ENCODE peak calls at places on chromosomes 11 and 22, in nine cellular contexts. X is ovary; O is BJ; J is neural progenitor cell; T is naive thymus-derived CD4-positive, alpha-beta T cell; D is mucosa of descending colon; E is PC-3; C is cardiac muscle cell; M is SJSA1. F is an unnamed sample.

GRCh38 chr11:130588471-130588870 is 140.0 kb downstream of the ADAMTS15 start:
- DNase-seq in J (no peak), C (no peak), T (no peak), X (no peak), O (no peak), M (no peak), D (no peak), E (peak; percentile 25), F (no peak)

GRCh38 chr22:27842994-27843431 is 41.5 kb upstream of the MN1 start:
- DNase-seq in O (peak; percentile 31), E (no peak), D (no peak), C (no peak), X (no peak), M (no peak), T (no peak), J (no peak), F (no peak)

GRCh38 chr22:37174964-37175363 is 13.1 kb downstream of the C1QTNF6 start:
- DNase-seq in X (no peak), D (no peak), O (no peak), J (no peak), T (no peak), M (no peak), C (no peak), E (no peak), F (no peak)

GRCh38 chr22:39301926-39302325 is 17.5 kb downstream of the RPL3 start:
- DNase-seq in E (no peak), X (no peak), D (no peak), C (no peak), O (no peak), M (no peak), J (no peak), T (no peak), F (peak; percentile 40)

GRCh38 chr11:70108250-70108649 is 30.1 kb downstream of the ANO1 start:
- DNase-seq in T (no peak), D (peak; percentile 17), O (peak; percentile 45), M (no peak), E (no peak), C (peak; percentile 7), J (no peak), X (no peak), F (no peak)

GRCh38 chr11:126149759-126150236 is 61.7 kb downstream of the RPUSD4 start:
- DNase-seq in X (no peak), C (peak; percentile 77), M (no peak), D (no peak), O (no peak), T (no peak), E (no peak), J (no peak), F (no peak)

GRCh38 chr22:47355776-47356432 is 593.5 kb downstream of the TBC1D22A start:
- DNase-seq in D (no peak), X (no peak), J (no peak), T (no peak), E (no peak), C (no peak), M (no peak), O (no peak), F (no peak)

GRCh38 chr22:36281726-36282077 is 28.8 kb downstream of the APOL1 start:
- DNase-seq in O (no peak), E (no peak), J (no peak), M (no peak), X (no peak), C (no peak), D (peak; percentile 33), T (no peak), F (no peak)

GRCh38 chr22:22955866-22956535 is 68.4 kb downstream of the IGLL5 start:
- DNase-seq in E (peak; percentile 68), O (no peak), X (peak; percentile 72), D (no peak), J (peak; percentile 85), C (peak; percentile 86), T (peak; percentile 56), M (peak; percentile 58), F (peak; percentile 50)

GRCh38 chr11:45774023-45774655 is 30.8 kb upstream of the SLC35C1 start:
- DNase-seq in J (no peak), C (no peak), M (no peak), T (no peak), D (no peak), X (no peak), O (no peak), E (no peak), F (no peak)

GRCh38 chr22:21726650-21727049 is 8.9 kb downstream of the YPEL1 start:
- DNase-seq in M (no peak), O (no peak), T (peak; percentile 36), X (no peak), J (peak; percentile 81), E (peak; percentile 59), D (no peak), C (no peak), F (peak; percentile 57)

GRCh38 chr11:81673001-81673400 is 1060.7 kb downstream of the FAM181B start:
- DNase-seq in O (no peak), D (no peak), M (no peak), E (no peak), J (no peak), T (no peak), C (peak; percentile 22), X (no peak), F (no peak)

GRCh38 chr11:105181521-105181920 is 42.0 kb upstream of the CARD18 start:
- DNase-seq in M (no peak), E (no peak), C (peak; percentile 77), O (no peak), D (no peak), T (no peak), X (no peak), J (no peak), F (no peak)

GRCh38 chr22:44587004-44587793 is 89.2 kb upstream of the RTL6 start:
- DNase-seq in D (peak; percentile 37), X (peak; percentile 25), T (no peak), E (peak; percentile 44), C (peak; percentile 23), J (peak; percentile 65), M (no peak), O (no peak), F (no peak)

DNA sequence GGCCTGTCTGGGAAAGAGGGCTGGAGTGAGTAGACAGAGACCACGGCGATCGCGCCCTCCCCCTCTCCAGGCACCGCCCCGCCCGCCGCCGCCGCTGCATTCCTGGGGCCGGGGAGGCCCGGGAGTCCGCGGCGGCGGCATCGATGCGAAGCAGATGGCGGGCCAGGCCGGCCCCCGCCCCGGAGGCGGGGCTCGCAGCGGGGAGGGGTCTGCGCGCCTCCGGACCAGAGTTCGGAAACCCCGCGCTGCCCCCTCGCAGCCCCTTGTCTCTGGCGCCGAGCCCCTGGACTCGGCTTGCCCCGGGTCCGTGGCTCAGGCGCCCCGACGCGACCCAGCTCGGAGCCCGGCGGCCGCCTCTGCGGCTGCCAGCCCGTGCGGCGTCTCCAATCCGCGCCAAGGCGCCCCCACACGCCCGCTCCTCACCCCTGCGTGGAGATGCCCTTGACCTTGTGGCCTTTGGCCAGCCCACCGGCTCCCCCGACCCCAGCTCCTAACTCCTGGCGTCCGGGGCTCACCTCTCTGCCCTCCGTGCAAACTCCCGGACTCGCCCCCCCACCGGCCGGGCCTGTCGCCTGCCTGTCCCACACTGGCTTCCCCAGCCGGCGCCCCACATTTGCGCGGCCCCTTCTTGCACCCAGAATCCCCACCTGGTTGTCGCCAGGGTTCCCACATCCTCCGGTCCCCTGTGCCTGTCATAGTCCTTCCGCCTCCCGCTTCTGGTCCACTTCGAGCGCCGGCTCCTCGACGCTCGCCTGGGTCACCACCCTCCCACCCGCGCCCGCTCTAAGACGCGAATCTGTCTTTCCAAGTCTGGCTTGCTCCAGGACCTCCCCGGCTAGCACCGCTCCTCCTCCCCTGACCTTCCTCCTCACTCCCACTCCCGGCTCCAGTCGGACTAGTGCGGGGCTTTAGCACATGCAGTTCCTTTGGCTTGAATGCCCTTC is 1.0 kb downstream of the SCARF2 start:
- DNase-seq in D (peak; percentile 53), J (peak; percentile 85), O (no peak), X (peak; percentile 61), M (peak; percentile 66), E (no peak), C (peak; percentile 66), T (no peak), F (peak; percentile 32)
- H3K4me3 ChIP-seq in D (no peak overlapping the region), J (peak overlapping the region; percentile 54), O (peak overlapping the region; percentile 72), X (peak overlapping the region; percentile 81), M (peak overlapping the region; percentile 88), E (peak overlapping the region; percentile 67), C (peak overlapping the region; percentile 59), T (peak overlapping the region; percentile 48), F (peak overlapping the region; percentile 90)

DNA sequence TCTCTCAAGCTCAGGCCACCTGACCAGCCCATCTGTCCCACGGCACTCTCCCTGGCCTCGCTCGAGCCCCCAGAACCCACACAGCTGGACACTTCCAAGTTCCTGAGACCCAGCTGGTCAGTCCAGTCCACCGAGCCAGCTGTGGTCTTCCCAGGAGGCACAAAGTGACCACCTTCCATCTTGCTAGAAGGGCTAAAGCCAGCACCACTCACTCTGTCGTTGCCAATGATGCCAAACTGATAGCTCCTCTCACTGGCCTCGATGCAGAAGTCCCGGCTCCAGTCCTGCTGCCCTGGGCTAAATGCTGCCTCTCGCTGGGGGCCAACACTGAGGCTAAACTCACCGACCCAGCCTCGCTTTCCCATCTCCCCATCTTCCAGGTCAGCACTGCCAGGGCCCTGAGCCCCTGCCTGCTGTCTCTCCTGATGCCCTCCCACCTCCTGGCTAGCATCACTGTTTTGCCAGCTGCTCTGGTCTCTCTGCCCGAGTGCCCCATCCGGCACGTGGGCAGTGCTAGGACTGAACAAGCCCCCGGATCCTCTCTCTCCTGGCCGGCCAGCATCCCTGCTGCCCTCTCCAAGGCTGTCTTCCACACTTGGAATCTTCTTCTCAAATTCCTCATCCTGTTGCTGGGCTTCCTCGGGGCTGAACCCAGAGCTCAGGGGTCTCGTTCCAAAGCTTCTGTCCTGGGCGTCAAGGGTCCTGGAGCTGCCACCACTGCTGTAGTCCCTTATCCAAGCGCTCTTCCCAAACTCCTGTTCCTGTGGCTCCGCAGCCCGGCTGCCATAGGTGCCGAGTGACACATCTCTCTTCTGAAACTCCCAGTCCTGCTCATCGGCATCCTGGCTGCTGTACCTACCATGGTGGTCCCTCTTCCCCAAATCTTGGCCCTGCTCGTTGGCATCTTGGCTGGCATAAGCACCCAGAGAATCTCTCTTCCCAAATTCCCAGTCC is 15.4 kb downstream of the TNKS1BP1 start:
- DNase-seq in O (no peak), X (no peak), C (no peak), J (no peak), E (no peak), M (no peak), D (peak; percentile 45), T (no peak), F (no peak)
- H3K36me3 ChIP-seq in O (peaks cover 51% of the 10 kb centered on the region), X (no peaks in the 10 kb centered on the region), C (peaks cover 18% of the 10 kb centered on the region), J (no peaks in the 10 kb centered on the region), E (peaks cover 31% of the 10 kb centered on the region), M (peaks cover 78% of the 10 kb centered on the region), D (peaks cover 6% of the 10 kb centered on the region), T (no peaks in the 10 kb centered on the region), F (peaks cover 71% of the 10 kb centered on the region)

GRCh38 chr22:33063611-33064010 is 5.4 kb upstream of the SYN3 start:
- DNase-seq in C (no peak), O (no peak), M (no peak), T (no peak), X (no peak), J (no peak), D (no peak), E (no peak), F (no peak)
- H3K4me3 ChIP-seq in C (no peak overlapping the region), O (no peak overlapping the region), M (no peak overlapping the region), T (no peak overlapping the region), X (no peak overlapping the region), J (no peak overlapping the region), D (no peak overlapping the region), E (no peak overlapping the region), F (no peak overlapping the region)

DNA sequence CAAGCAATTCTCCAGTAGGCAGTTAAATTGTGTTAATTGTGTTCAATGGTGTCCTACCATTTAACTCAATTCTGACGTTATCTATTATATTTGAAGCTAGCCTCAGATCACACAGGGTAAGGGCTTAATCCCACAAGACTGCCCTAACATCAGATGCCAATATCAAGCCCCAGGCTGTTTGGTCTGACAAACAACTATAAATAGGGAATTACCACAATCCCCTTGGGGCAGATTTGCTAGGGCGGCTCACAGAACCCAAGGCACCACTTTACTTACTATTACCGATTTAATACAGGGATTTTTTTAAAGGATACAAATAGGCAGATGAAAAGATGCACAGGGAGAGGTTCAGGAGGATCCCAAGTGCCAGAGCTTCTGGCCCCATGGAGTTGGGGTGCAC is 678.4 kb downstream of the OPCML start:
- DNase-seq in M (no peak), X (no peak), D (no peak), C (no peak), E (no peak), O (no peak), J (no peak), T (no peak), F (no peak)
- H3K36me3 ChIP-seq in M (no peaks in the 10 kb centered on the region), X (no peaks in the 10 kb centered on the region), D (no peaks in the 10 kb centered on the region), C (no peaks in the 10 kb centered on the region), E (no peaks in the 10 kb centered on the region), O (no peaks in the 10 kb centered on the region), J (no peaks in the 10 kb centered on the region), T (no peaks in the 10 kb centered on the region), F (no peaks in the 10 kb centered on the region)